ENCODE peak calls at places on chromosomes 6 and 20, in seven cellular contexts. X is AG04450; I is type B pancreatic cell; O is CD8-positive, alpha-beta memory T cell; F is RWPE2; T is Calu3; V is activated T-cell treated with anti-CD3 and anti-CD28 coated beads, Interleukin-2, amount 50 U/mL, for 48 hours. Q is an unnamed sample.

GRCh38 chr6:169452117-169452868 is 198.6 kb upstream of the THBS2 start:
- DNase-seq in I (no peak), X (peak), O (no peak), T (peak), F (no peak), V (no peak), Q (peak)

GRCh38 chr6:142566628-142567396 is 265.0 kb downstream of the ADGRG6 start:
- DNase-seq in X (peak), I (no peak), V (peak), T (peak), F (no peak), O (peak), Q (no peak)

GRCh38 chr20:45940053-45940452 is 5.6 kb downstream of the PCIF1 start:
- DNase-seq in T (no peak), O (no peak), V (no peak), I (no peak), F (no peak), X (no peak), Q (no peak)

GRCh38 chr6:54935739-54936138 is 89.2 kb downstream of the FAM83B start:
- DNase-seq in X (peak), F (peak), V (no peak), T (peak), I (no peak), O (no peak), Q (peak)

GRCh38 chr6:134074151-134074712 is 21.8 kb upstream of the SLC2A12 start:
- DNase-seq in T (no peak), F (no peak), O (no peak), I (no peak), X (no peak), V (no peak), Q (no peak)

GRCh38 chr20:38790210-38791053 is 15.1 kb upstream of the PPP1R16B start:
- DNase-seq in F (peak), T (peak), V (no peak), O (peak), X (no peak), I (no peak), Q (no peak)

GRCh38 chr20:50221501-50222323 is 31.1 kb downstream of the CEBPB start:
- DNase-seq in T (peak), I (no peak), X (no peak), O (no peak), F (peak), V (no peak), Q (no peak)

GRCh38 chr6:84033523-84034451 is at the start of gene MRAP2:
- DNase-seq in F (no peak), X (no peak), O (no peak), T (peak), I (no peak), V (peak), Q (no peak)

GRCh38 chr20:38764563-38765355 is 16.5 kb downstream of the ACTR5 start:
- DNase-seq in T (peak), F (peak), O (no peak), I (no peak), X (peak), V (peak), Q (peak)

GRCh38 chr20:62428008-62428384 is 657 bp upstream of the RBBP8NL start:
- DNase-seq in O (no peak), V (no peak), T (no peak), I (no peak), F (peak), X (no peak), Q (no peak)

GRCh38 chr6:143157146-143157545 is 96.5 kb downstream of the AIG1 start:
- DNase-seq in I (no peak), O (no peak), X (no peak), T (no peak), F (no peak), V (no peak), Q (no peak)

GRCh38 chr6:158414900-158415299 is 102.6 kb downstream of the TULP4 start:
- DNase-seq in T (no peak), X (peak), I (no peak), V (no peak), O (no peak), F (no peak), Q (peak)

GRCh38 chr6:13303668-13304017 is 24.7 kb downstream of the TBC1D7 start:
- DNase-seq in V (peak), O (peak), F (no peak), I (no peak), X (peak), T (no peak), Q (no peak)

GRCh38 chr20:25047766-25048165 is 10.2 kb downstream of the ACSS1 start:
- DNase-seq in O (no peak), V (no peak), T (no peak), I (no peak), F (peak), X (no peak), Q (no peak)

GRCh38 chr6:151084275-151084674 is 155.5 kb upstream of the AKAP12 start:
- DNase-seq in V (no peak), T (no peak), I (no peak), O (no peak), X (no peak), F (no peak), Q (no peak)

GRCh38 chr6:104613416-104614001 is 246.2 kb downstream of the HACE1 start:
- DNase-seq in F (no peak), X (no peak), T (no peak), V (no peak), O (no peak), I (no peak), Q (no peak)

GRCh38 chr20:59356662-59357061 is 56.3 kb downstream of the EDN3 start:
- DNase-seq in V (no peak), F (no peak), T (no peak), I (no peak), O (no peak), X (no peak), Q (no peak)

GRCh38 chr20:7333846-7334245 is 566.4 kb downstream of the BMP2 start:
- DNase-seq in I (no peak), X (no peak), F (no peak), V (no peak), T (no peak), O (no peak), Q (no peak)

GRCh38 chr20:36624068-36624813 is 18.7 kb downstream of the RAB5IF start:
- DNase-seq in F (no peak), I (no peak), X (no peak), T (peak), V (no peak), O (no peak), Q (no peak)

GRCh38 chr6:151958332-151958731 is 150.8 kb downstream of the ESR1 start:
- DNase-seq in I (no peak), X (no peak), F (no peak), O (no peak), V (no peak), T (peak), Q (no peak)